ENCODE peak calls at places on chromosome 5, in seven cellular contexts. I is stomach, F is uterus, R is HCT116, K is gastrocnemius medialis, D is K562, B is tibial nerve. Q is an unnamed sample.

GRCh38 chr5:109939109-109939682 is 249.5 kb downstream of the MAN2A1 start:
- DNase-seq in K (no peak), I (no peak), D (no peak), R (no peak), B (no peak), F (no peak), Q (no peak)

GRCh38 chr5:86880785-86881492 is 263.2 kb downstream of the COX7C start:
- DNase-seq in D (peak), R (peak), F (peak), B (no peak), I (no peak), K (no peak), Q (no peak)

GRCh38 chr5:166907314-166907713 is 1384.1 kb upstream of the WWC1 start:
- DNase-seq in B (no peak), R (no peak), D (no peak), I (no peak), F (no peak), K (no peak), Q (no peak)

GRCh38 chr5:160083012-160083436 is 36.2 kb downstream of the PWWP2A start:
- DNase-seq in F (no peak), D (no peak), K (no peak), I (no peak), R (no peak), B (no peak), Q (no peak)

GRCh38 chr5:148125641-148126040 is 42.7 kb upstream of the SPINK14 start:
- DNase-seq in B (no peak), R (no peak), F (no peak), I (no peak), K (no peak), D (no peak), Q (no peak)

GRCh38 chr5:159319363-159319762 is 10.9 kb downstream of the IL12B start:
- DNase-seq in I (no peak), B (no peak), D (no peak), F (no peak), R (no peak), K (no peak), Q (no peak)

GRCh38 chr5:56585466-56585865 is 229.9 kb upstream of the MAP3K1 start:
- DNase-seq in B (no peak), D (no peak), R (no peak), K (no peak), F (no peak), I (no peak), Q (peak)

GRCh38 chr5:32223972-32224608 is 50.0 kb upstream of the GOLPH3 start:
- DNase-seq in D (no peak), R (peak), B (no peak), F (no peak), I (no peak), K (peak), Q (no peak)

GRCh38 chr5:177226882-177227281 is 76.6 kb downstream of the RAB24 start:
- DNase-seq in K (no peak), D (no peak), R (no peak), B (no peak), I (no peak), F (no peak), Q (no peak)

GRCh38 chr5:34564706-34565235 is 91.4 kb upstream of the RAI14 start:
- DNase-seq in I (no peak), K (no peak), R (no peak), B (no peak), D (no peak), F (peak), Q (no peak)

GRCh38 chr5:103216137-103216536 is 42.4 kb upstream of the MACIR start:
- DNase-seq in F (no peak), B (no peak), R (no peak), I (no peak), D (peak), K (no peak), Q (no peak)

GRCh38 chr5:88602584-88602983 is 280.4 kb downstream of the MEF2C start:
- DNase-seq in D (peak), F (no peak), B (no peak), R (peak), K (no peak), I (no peak), Q (no peak)

GRCh38 chr5:79562351-79563246 is 48.7 kb upstream of the HOMER1 start:
- DNase-seq in R (no peak), D (no peak), F (no peak), K (no peak), I (no peak), B (no peak), Q (no peak)

GRCh38 chr5:36279054-36279698 is 22.5 kb downstream of the RANBP3L start:
- DNase-seq in R (no peak), K (no peak), F (no peak), I (no peak), B (no peak), D (no peak), Q (no peak)

GRCh38 chr5:151357792-151358191 is 10.4 kb upstream of the SLC36A2 start:
- DNase-seq in K (no peak), B (no peak), D (no peak), I (no peak), R (no peak), F (no peak), Q (no peak)

GRCh38 chr5:74288448-74289109 is 351.9 kb downstream of the ENC1 start:
- DNase-seq in K (peak), I (no peak), F (peak), R (no peak), D (no peak), B (no peak), Q (peak)

GRCh38 chr5:90866333-90866732 is 307.7 kb downstream of the ADGRV1 start:
- DNase-seq in K (no peak), R (peak), D (peak), F (no peak), I (no peak), B (no peak), Q (no peak)

GRCh38 chr5:97142521-97143254 is at the start of gene LIX1:
- DNase-seq in F (no peak), K (no peak), I (no peak), D (peak), R (no peak), B (no peak), Q (no peak)

GRCh38 chr5:178668579-178668978 is 41.7 kb upstream of the CLK4 start:
- DNase-seq in F (no peak), K (no peak), I (no peak), R (no peak), D (no peak), B (no peak), Q (no peak)

GRCh38 chr5:138212828-138213160 is 329 bp downstream of the CDC23 start:
- DNase-seq in B (no peak), K (peak), D (peak), I (no peak), F (no peak), R (no peak), Q (no peak)

GRCh38 chr5:55621218-55621617 is 86.5 kb upstream of the PLPP1 start:
- DNase-seq in F (no peak), K (no peak), D (no peak), B (no peak), R (no peak), I (no peak), Q (no peak)

DNA sequence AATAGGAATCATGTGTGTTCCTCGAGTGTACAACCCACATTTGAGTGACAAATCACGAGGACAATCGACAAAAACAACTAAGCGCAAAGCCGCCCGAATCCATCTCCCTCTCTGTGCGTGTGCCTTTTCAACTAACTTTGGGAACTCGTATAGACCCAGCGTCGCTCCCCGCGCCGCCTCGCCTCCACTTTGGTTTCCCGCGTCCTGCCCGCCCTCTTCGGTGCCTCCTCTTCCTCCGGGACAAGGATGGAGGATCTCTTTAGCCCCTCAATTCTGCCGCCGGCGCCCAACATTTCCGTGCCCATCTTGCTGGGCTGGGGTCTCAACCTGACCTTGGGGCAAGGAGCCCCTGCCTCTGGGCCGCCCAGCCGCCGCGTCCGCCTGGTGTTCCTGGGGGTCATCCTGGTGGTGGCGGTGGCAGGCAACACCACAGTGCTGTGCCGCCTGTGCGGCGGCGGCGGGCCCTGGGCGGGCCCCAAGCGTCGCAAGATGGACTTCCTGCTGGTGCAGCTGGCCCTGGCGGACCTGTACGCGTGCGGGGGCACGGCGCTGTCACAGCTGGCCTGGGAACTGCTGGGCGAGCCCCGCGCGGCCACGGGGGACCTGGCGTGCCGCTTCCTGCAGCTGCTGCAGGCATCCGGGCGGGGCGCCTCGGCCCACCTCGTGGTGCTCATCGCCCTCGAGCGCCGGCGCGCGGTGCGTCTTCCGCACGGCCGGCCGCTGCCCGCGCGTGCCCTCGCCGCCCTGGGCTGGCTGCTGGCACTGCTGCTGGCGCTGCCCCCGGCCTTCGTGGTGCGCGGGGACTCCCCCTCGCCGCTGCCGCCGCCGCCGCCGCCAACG is at the start of gene GPR150:
- DNase-seq in F (peak), B (no peak), I (peak), K (peak), R (no peak), D (no peak), Q (no peak)
- H3K4me3 ChIP-seq in F (peak), B (peak), I (peak), K (peak), R (no peak), D (no peak), Q (peak)

GRCh38 chr5:133091034-133091433 is 39.2 kb downstream of the HSPA4 start:
- DNase-seq in K (no peak), B (no peak), R (no peak), I (no peak), D (no peak), F (no peak), Q (no peak)

GRCh38 chr5:133082128-133082527 is 30.3 kb downstream of the HSPA4 start:
- DNase-seq in R (no peak), D (no peak), B (no peak), I (no peak), F (no peak), K (no peak), Q (no peak)

GRCh38 chr5:133088064-133088463 is 36.3 kb downstream of the HSPA4 start:
- DNase-seq in I (no peak), K (no peak), F (no peak), R (no peak), D (no peak), B (no peak), Q (no peak)

GRCh38 chr5:133083901-133084300 is 32.1 kb downstream of the HSPA4 start:
- DNase-seq in B (no peak), D (no peak), I (no peak), F (no peak), K (no peak), R (no peak), Q (no peak)

DNA sequence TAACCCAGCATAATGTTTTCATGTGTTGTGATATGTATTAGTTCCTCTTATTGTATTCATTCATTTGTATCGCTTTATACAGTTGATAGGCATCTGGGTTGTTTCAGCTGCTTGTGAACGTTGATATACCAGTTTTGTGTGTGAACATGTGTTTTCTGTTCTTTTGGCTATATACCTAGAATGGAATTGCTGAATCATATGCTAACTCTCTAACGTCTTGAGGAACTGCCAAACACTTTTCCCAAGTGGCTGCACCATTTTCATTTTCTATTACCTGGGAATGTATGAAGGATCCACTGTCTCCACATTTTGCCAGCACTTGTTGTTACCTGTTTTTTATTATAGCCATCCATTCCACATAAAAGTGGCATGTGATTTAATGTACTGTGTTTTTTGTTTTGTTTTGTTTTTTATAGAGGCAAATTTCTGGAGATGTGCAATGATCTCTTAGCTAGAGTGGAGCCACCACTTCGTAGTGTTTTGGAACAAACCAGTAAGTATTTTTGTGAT is 34.6 kb downstream of the HSPA4 start:
- DNase-seq in F (no peak), D (no peak), B (no peak), R (no peak), K (no peak), I (no peak), Q (no peak)
- TF ChIP-seq POLR2A in F (no peak), D (no peak), B (no peak), R (no peak), K (no peak), I (no peak), Q (no peak)

DNA sequence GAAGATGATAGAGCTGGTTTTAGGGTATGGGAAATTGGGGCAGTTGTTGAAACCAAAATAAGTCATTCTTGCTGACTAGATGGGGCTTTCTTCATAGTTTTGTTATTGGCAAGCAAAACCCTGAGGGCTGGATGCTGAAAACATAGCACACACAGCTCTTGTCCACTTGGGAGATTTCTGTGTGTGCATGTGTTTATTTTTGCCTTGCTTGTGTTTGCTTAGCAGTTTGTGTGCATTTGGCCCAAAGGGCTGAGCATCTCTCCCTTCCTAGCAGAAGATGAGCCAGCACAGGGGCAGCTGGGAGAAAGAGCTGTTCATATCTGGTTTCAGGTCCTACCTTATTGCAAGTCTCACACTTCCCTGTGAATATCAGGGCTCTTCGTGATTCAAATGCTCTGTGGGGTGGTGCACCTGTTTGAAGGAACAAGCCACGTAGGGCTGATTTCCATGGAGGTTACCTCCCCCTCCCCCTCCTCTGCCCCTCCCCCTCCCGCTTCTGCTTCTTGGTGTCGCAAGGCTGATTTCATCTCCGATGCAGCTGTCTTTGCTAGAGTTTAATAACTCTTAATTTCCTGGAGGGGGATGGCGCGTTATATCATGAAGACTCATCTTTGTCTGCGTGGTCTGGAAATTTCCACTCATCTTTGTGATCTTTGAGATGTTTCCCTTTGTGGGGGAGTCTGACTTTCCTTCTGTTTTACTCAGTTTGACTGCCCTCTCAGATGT is 296.5 kb downstream of the ARHGAP26 start:
- DNase-seq in D (no peak), F (peak), R (no peak), I (no peak), K (peak), B (no peak), Q (no peak)
- H3K4me3 ChIP-seq in D (no peak), F (no peak), R (no peak), I (no peak), K (peak), B (no peak), Q (no peak)

DNA sequence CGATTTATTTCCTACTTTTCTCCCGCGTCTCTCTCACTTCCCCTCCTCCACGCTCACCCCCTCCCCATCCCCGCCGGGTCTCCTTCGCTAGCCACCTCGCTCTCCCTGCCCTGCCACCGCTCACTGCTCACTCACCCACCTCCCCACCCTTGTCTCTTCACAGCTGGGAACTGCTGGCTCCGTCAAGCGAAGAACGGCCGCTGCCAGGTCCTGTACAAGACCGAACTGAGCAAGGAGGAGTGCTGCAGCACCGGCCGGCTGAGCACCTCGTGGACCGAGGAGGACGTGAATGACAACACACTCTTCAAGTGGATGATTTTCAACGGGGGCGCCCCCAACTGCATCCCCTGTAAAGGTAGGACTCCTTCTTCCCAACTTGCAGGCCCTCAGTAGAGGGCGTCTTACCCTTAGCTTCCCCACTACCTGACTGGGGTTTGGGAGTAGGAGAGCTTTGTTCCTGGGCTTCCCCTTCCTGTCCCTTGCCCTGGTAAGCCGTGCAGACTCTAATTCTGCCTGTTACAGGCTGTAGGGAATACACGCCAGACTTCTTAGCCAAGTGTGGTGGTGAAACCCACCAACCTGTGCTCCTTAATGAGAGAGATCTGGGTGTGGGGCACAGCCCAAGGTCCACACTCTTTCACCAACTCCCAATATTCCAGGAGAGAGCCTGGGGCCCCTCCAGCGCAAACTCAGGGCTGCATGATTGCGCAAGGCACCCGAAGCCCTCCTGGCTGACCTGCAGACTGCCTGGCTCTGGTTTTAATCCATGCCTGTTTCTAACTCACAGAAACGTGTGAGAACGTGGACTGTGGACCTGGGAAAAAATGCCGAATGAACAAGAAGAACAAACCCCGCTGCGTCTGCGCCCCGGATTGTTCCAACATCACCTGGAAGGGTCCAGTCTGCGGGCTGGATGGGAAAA is 2.5 kb downstream of the FST start:
- DNase-seq in F (peak), I (peak), K (peak), R (no peak), B (no peak), D (peak), Q (no peak)
- TF ChIP-seq POLR2A in F (no peak), I (no peak), K (no peak), R (no peak), B (no peak), D (no peak), Q (no peak)

DNA sequence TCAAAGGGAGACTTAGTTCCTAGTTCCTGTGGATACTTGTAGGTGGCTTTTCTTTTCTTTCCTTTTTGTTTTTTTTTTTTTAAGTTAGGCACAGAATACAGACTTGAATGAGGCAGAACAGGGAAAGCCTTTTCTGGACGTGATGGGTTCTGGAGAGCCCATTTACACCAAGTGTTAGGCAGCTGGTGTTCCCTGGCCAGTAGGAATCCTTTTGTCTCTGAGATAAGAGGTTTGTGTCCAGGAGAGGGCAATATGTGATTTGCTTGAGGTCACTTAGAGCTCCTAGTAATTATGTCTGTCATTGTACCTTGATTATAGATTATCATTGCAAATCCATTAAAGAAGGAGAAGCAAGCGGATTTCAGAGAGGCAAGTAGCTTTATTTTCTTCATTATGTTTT is 9.1 kb downstream of the MEGF10 start:
- DNase-seq in R (no peak), I (no peak), D (no peak), B (no peak), K (no peak), F (no peak), Q (no peak)
- H3K4me3 ChIP-seq in R (no peak), I (no peak), D (no peak), B (no peak), K (no peak), F (no peak), Q (no peak)

GRCh38 chr5:472656-473343 is 29.8 kb downstream of the EXOC3 start:
- DNase-seq in F (peak), D (peak), I (peak), K (peak), B (peak), R (peak), Q (peak)
- TF ChIP-seq POLR2A in F (peak), D (peak), I (no peak), K (peak), B (no peak), R (peak), Q (no peak)

GRCh38 chr5:72439192-72439591 is 68.0 kb downstream of the ZNF366 start:
- DNase-seq in D (no peak), B (no peak), R (no peak), I (no peak), K (no peak), F (no peak), Q (no peak)

GRCh38 chr5:72440207-72440638 is 67.0 kb downstream of the ZNF366 start:
- DNase-seq in K (no peak), I (no peak), R (no peak), D (no peak), F (no peak), B (no peak), Q (no peak)

GRCh38 chr5:72441861-72442540 is 65.2 kb downstream of the ZNF366 start:
- DNase-seq in K (no peak), F (no peak), I (no peak), R (peak), D (no peak), B (no peak), Q (no peak)

GRCh38 chr5:72443883-72444282 is 63.3 kb downstream of the ZNF366 start:
- DNase-seq in D (no peak), K (no peak), R (no peak), B (no peak), I (no peak), F (no peak), Q (no peak)

DNA sequence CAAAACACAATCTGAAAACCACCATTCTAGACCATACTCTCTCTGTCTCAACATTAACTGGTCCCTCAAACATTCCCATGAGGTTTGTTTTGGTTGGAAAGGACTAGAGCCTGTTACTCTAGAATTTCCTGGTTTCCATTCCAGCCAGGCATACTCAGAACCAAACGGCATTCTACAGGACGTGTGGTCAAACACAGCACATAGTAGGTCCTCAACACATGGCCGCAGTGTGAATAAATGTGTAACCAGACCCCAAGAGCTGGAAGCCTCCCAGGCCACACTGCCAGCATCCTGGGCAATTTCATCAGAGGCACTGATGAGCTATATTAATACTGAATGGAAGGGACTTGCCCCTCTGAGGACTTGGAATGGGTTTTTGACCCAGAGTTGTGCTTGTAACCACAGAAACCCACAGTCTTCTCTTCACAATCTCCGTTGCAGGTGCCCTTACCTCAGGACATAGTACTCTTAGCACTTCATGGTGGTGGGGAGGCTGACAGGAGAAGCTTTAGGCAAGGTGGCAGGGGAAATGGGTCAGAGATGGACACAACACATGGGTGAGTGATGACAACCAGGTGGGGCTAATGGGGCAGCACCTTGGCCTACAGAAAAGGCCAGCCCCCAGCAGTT is 66.0 kb downstream of the ZNF366 start:
- DNase-seq in K (no peak), R (no peak), I (no peak), D (no peak), B (no peak), F (no peak), Q (no peak)
- H3K4me3 ChIP-seq in K (no peak), R (no peak), I (no peak), D (no peak), B (no peak), F (no peak), Q (no peak)